ENCODE peak calls at places on chromosome 11, in seven cellular contexts. S, A, Z, O, K, V and Y are unnamed samples.

GRCh38 chr11:10134975-10135481 is 159.0 kb downstream of the SBF2 start:
- DNase-seq in S (no peak), A (no peak), Z (no peak), O (no peak), K (no peak), V (no peak), Y (no peak)

GRCh38 chr11:115616941-115617340 is 112.7 kb upstream of the CADM1 start:
- DNase-seq in S (no peak), A (no peak), Z (no peak), O (no peak), K (no peak), V (peak; percentile 34), Y (no peak)

GRCh38 chr11:120526241-120526640 is 14.7 kb downstream of the GRIK4 start:
- DNase-seq in S (no peak), A (no peak), Z (no peak), O (no peak), K (no peak), V (no peak), Y (no peak)

GRCh38 chr11:34495724-34496377 is 17.7 kb downstream of the ELF5 start:
- DNase-seq in S (no peak), A (no peak), Z (no peak), O (no peak), K (no peak), V (no peak), Y (peak; percentile 79)

GRCh38 chr11:102428696-102429095 is 23.9 kb downstream of the TMEM123 start:
- DNase-seq in S (no peak), A (no peak), Z (no peak), O (no peak), K (no peak), V (no peak), Y (no peak)

GRCh38 chr11:43925932-43926505 is 16.4 kb upstream of the C11orf96 start:
- DNase-seq in S (no peak), A (no peak), Z (no peak), O (no peak), K (no peak), V (no peak), Y (no peak)

GRCh38 chr11:130449996-130450419 is 1.6 kb downstream of the ADAMTS15 start:
- DNase-seq in S (no peak), A (peak; percentile 93), Z (peak; percentile 97), O (peak; percentile 78), K (peak; percentile 77), V (peak; percentile 74), Y (no peak)

GRCh38 chr11:91366186-91366585 is 858.4 kb upstream of the FAT3 start:
- DNase-seq in S (no peak), A (no peak), Z (no peak), O (no peak), K (no peak), V (no peak), Y (no peak)

GRCh38 chr11:92211576-92212167 is 12.9 kb upstream of the FAT3 start:
- DNase-seq in S (no peak), A (no peak), Z (peak; percentile 75), O (peak; percentile 18), K (no peak), V (peak; percentile 27), Y (peak; percentile 31)

GRCh38 chr11:28983780-28984179 is 875.6 kb downstream of the METTL15 start:
- DNase-seq in S (no peak), A (no peak), Z (no peak), O (no peak), K (no peak), V (no peak), Y (no peak)

GRCh38 chr11:118914178-118914918 is 11.4 kb downstream of the BCL9L start:
- DNase-seq in S (no peak), A (no peak), Z (peak; percentile 68), O (no peak), K (peak; percentile 65), V (no peak), Y (no peak)

GRCh38 chr11:129315781-129316579 is 59.7 kb upstream of the BARX2 start:
- DNase-seq in S (no peak), A (peak; percentile 54), Z (peak; percentile 90), O (no peak), K (peak; percentile 72), V (no peak), Y (peak; percentile 83)

GRCh38 chr11:13775471-13775870 is 107.0 kb downstream of the FAR1 start:
- DNase-seq in S (no peak), A (no peak), Z (no peak), O (no peak), K (peak; percentile 57), V (no peak), Y (no peak)

GRCh38 chr11:34242037-34242625 is 115.7 kb downstream of the ABTB2 start:
- DNase-seq in S (no peak), A (no peak), Z (no peak), O (no peak), K (no peak), V (no peak), Y (peak; percentile 83)

GRCh38 chr11:61733120-61733978 is 19.1 kb upstream of the MYRF start:
- DNase-seq in S (peak; percentile 9), A (peak; percentile 89), Z (peak; percentile 93), O (peak; percentile 87), K (peak; percentile 89), V (peak; percentile 94), Y (peak; percentile 68)

GRCh38 chr11:35474677-35475076 is 50.7 kb downstream of the PAMR1 start:
- DNase-seq in S (no peak), A (no peak), Z (no peak), O (no peak), K (no peak), V (no peak), Y (no peak)

GRCh38 chr11:62879150-62879549 is 1.5 kb upstream of the SLC3A2 start:
- DNase-seq in S (no peak), A (no peak), Z (no peak), O (no peak), K (no peak), V (no peak), Y (no peak)

GRCh38 chr11:122791836-122792235 is 46.5 kb upstream of the CRTAM start:
- DNase-seq in S (no peak), A (no peak), Z (no peak), O (no peak), K (no peak), V (peak; percentile 56), Y (no peak)

GRCh38 chr11:72773291-72773690 is 20.6 kb downstream of the STARD10 start:
- DNase-seq in S (no peak), A (no peak), Z (no peak), O (peak; percentile 74), K (no peak), V (peak; percentile 87), Y (peak; percentile 87)

GRCh38 chr11:100719362-100719761 is 32.3 kb downstream of the ARHGAP42 start:
- DNase-seq in S (no peak), A (no peak), Z (peak; percentile 78), O (no peak), K (no peak), V (peak; percentile 11), Y (no peak)
- H3K4me3 ChIP-seq in S (no peak overlapping the region), A (no peak overlapping the region), Z (peak overlapping the region; percentile 70), O (no peak overlapping the region), K (no peak overlapping the region), V (peak overlapping the region; percentile 56), Y (no peak overlapping the region)

GRCh38 chr11:33064033-33064825 is 24.9 kb downstream of the TCP11L1 start:
- DNase-seq in S (no peak), A (no peak), Z (peak; percentile 42), O (no peak), K (no peak), V (no peak), Y (no peak)

GRCh38 chr11:33067294-33067693 is 27.9 kb downstream of the TCP11L1 start:
- DNase-seq in S (no peak), A (no peak), Z (peak; percentile 15), O (no peak), K (no peak), V (no peak), Y (no peak)

GRCh38 chr11:33063326-33063775 is 24.0 kb downstream of the TCP11L1 start:
- DNase-seq in S (no peak), A (no peak), Z (no peak), O (no peak), K (no peak), V (peak; percentile 63), Y (no peak)

GRCh38 chr11:33068611-33069340 is 29.4 kb downstream of the TCP11L1 start:
- DNase-seq in S (no peak), A (no peak), Z (no peak), O (no peak), K (no peak), V (no peak), Y (no peak)

GRCh38 chr11:33065445-33066178 is 26.2 kb downstream of the TCP11L1 start:
- DNase-seq in S (no peak), A (peak; percentile 84), Z (peak; percentile 92), O (peak; percentile 53), K (peak; percentile 76), V (peak; percentile 75), Y (peak; percentile 52)
- H3K27me3 ChIP-seq in S (no peaks in the 10 kb centered on the region), A (no peaks in the 10 kb centered on the region), Z (no peaks in the 10 kb centered on the region), O (no peaks in the 10 kb centered on the region), K (no peaks in the 10 kb centered on the region), V (no peaks in the 10 kb centered on the region), Y (no peaks in the 10 kb centered on the region)

DNA sequence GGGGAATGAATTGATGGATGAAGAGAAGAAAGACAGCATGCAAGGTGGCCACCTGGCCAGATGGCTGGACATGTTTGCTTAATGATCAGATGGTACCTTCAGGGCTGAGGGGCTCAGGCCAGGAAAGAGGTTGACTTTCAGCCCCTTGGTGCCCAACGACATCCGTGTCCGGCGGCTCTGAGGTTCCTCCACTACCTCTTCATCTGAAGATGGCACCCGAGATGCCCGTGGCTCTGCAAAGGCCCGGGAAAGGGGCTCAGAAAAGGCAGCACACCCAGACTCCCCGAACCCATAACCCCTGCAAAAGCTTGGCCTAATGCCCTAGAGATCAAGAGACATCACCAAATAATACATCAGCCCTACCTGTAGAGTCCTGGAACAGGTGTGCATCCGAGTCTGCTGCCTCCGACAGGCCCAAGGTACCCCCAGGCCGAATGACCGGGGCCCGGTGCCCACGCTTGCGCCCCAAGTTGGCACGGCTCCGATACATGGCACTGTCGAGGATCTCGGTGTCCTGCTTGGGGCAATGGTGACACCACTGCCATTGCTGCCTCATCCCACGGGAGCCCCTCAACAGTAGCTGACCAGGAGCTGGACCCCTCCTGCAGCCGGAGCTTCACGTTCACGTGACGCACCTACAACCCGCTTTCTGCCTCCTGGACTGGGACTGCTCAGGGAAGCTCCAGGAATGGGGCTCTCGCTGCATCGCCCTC is 22.9 kb downstream of the TNKS1BP1 start:
- DNase-seq in S (no peak), A (no peak), Z (no peak), O (no peak), K (no peak), V (no peak), Y (no peak)
- H3K36me3 ChIP-seq in S (peaks cover 50% of the 10 kb centered on the region), A (peaks cover 46% of the 10 kb centered on the region), Z (peaks cover 59% of the 10 kb centered on the region), O (peaks cover 8% of the 10 kb centered on the region), K (peaks cover 4% of the 10 kb centered on the region), V (peaks cover 86% of the 10 kb centered on the region), Y (peaks cover 50% of the 10 kb centered on the region)

GRCh38 chr11:20134991-20135736 is 25.1 kb downstream of the DBX1 start:
- DNase-seq in S (no peak), A (no peak), Z (no peak), O (no peak), K (no peak), V (no peak), Y (no peak)

GRCh38 chr11:20132667-20133039 is 27.6 kb downstream of the DBX1 start:
- DNase-seq in S (no peak), A (no peak), Z (no peak), O (no peak), K (no peak), V (no peak), Y (no peak)

GRCh38 chr11:20126724-20127123 is 33.6 kb downstream of the DBX1 start:
- DNase-seq in S (no peak), A (no peak), Z (no peak), O (no peak), K (no peak), V (no peak), Y (no peak)

GRCh38 chr11:20127671-20128527 is 32.4 kb downstream of the DBX1 start:
- DNase-seq in S (no peak), A (peak; percentile 95), Z (peak; percentile 95), O (peak; percentile 79), K (peak; percentile 85), V (peak; percentile 89), Y (peak; percentile 53)

GRCh38 chr11:20131744-20132666 is 28.3 kb downstream of the DBX1 start:
- DNase-seq in S (no peak), A (peak; percentile 85), Z (peak; percentile 93), O (peak; percentile 79), K (peak; percentile 70), V (peak; percentile 79), Y (peak; percentile 45)
- H3K4me3 ChIP-seq in S (peak overlapping the region; percentile 47), A (peak overlapping the region; percentile 63), Z (no peak overlapping the region), O (peak overlapping the region; percentile 39), K (peak overlapping the region; percentile 30), V (peak overlapping the region; percentile 72), Y (peak overlapping the region; percentile 34)